ENCODE peak calls at places on chromosomes 12 and 14, in ten cellular contexts. X, W, Z, F, H, C, P, A, N and M are unnamed samples.

GRCh38 chr12:116642101-116642500 is 82.9 kb downstream of the MAP1LC3B2 start:
- DNase-seq in N (no peak), P (no peak), H (no peak), A (no peak), Z (no peak), X (no peak), C (no peak), F (no peak), W (no peak), M (no peak)

GRCh38 chr12:43338848-43339526 is 213.0 kb downstream of the ADAMTS20 start:
- DNase-seq in N (no peak), W (peak; percentile 63), F (peak; percentile 52), P (peak; percentile 76), C (no peak), A (peak; percentile 90), H (peak; percentile 77), Z (peak; percentile 74), X (no peak), M (peak; percentile 30)

GRCh38 chr12:16076553-16076952 is 165.4 kb downstream of the DERA start:
- DNase-seq in P (peak; percentile 58), X (no peak), F (peak; percentile 44), C (no peak), N (no peak), W (peak; percentile 72), H (no peak), A (peak; percentile 23), Z (peak; percentile 2), M (peak; percentile 52)

GRCh38 chr12:26338574-26339572 is 143.5 kb downstream of the SSPN start:
- DNase-seq in N (no peak), H (peak; percentile 84), Z (peak; percentile 28), A (no peak), P (no peak), W (no peak), X (no peak), C (no peak), F (no peak), M (no peak)

GRCh38 chr14:34199585-34199984 is 248.7 kb upstream of the EGLN3 start:
- DNase-seq in F (peak; percentile 43), A (no peak), W (no peak), P (no peak), N (no peak), X (no peak), C (no peak), H (peak; percentile 99), Z (peak; percentile 66), M (no peak)

GRCh38 chr14:61211476-61212262 is 69.5 kb downstream of the TMEM30B start:
- DNase-seq in H (no peak), F (no peak), W (no peak), P (no peak), Z (no peak), X (no peak), N (no peak), C (no peak), A (no peak), M (no peak)

GRCh38 chr12:69936214-69936731 is 111.2 kb downstream of the MYRFL start:
- DNase-seq in F (peak; percentile 81), C (no peak), Z (no peak), H (no peak), N (no peak), W (no peak), A (no peak), P (no peak), X (no peak), M (peak; percentile 65)

GRCh38 chr14:51236314-51236713 is 3.7 kb upstream of the TMX1 start:
- DNase-seq in X (no peak), P (no peak), H (peak; percentile 23), N (no peak), Z (peak; percentile 8), W (no peak), F (no peak), C (no peak), A (no peak), M (no peak)

GRCh38 chr14:70254476-70254961 is 65.8 kb upstream of the SLC8A3 start:
- DNase-seq in F (no peak), Z (peak; percentile 43), H (peak; percentile 40), P (peak; percentile 42), N (peak; percentile 32), X (no peak), W (peak; percentile 70), C (no peak), A (peak; percentile 80), M (peak; percentile 47)

GRCh38 chr12:89352492-89353187 is at the start of gene DUSP6:
- DNase-seq in Z (peak; percentile 98), F (peak; percentile 99), A (peak; percentile 97), C (peak; percentile 76), X (peak; percentile 75), W (peak; percentile 98), P (peak; percentile 98), N (peak; percentile 90), H (peak; percentile 99), M (peak; percentile 94)

GRCh38 chr14:105067969-105068301 is 2.7 kb upstream of the GPR132 start:
- DNase-seq in F (no peak), H (no peak), P (no peak), X (no peak), C (no peak), A (no peak), Z (no peak), W (no peak), N (no peak), M (no peak)

GRCh38 chr14:100062602-100063001 is 2.6 kb upstream of the EVL start:
- DNase-seq in N (no peak), P (no peak), F (no peak), A (no peak), H (no peak), C (no peak), Z (no peak), X (no peak), W (no peak), M (no peak)

GRCh38 chr12:129938089-129938488 is 34.3 kb upstream of the TMEM132D start:
- DNase-seq in P (no peak), C (no peak), H (no peak), Z (no peak), F (no peak), N (no peak), A (no peak), W (no peak), X (no peak), M (no peak)

GRCh38 chr14:37124617-37125016 is 47.8 kb downstream of the SLC25A21 start:
- DNase-seq in H (no peak), Z (no peak), F (no peak), W (peak; percentile 31), X (no peak), P (no peak), N (no peak), C (no peak), A (no peak), M (no peak)

GRCh38 chr14:99564256-99564902 is 39.6 kb downstream of the CCDC85C start:
- DNase-seq in Z (peak; percentile 91), F (no peak), N (peak; percentile 55), A (peak; percentile 82), W (no peak), H (peak; percentile 80), X (no peak), P (no peak), C (no peak), M (no peak)

GRCh38 chr12:69527506-69528272 is 57.5 kb downstream of the FRS2 start:
- DNase-seq in Z (peak; percentile 77), X (no peak), N (no peak), W (no peak), P (no peak), C (no peak), F (peak; percentile 92), A (no peak), H (peak; percentile 94), M (no peak)

GRCh38 chr14:88203289-88203688 is 119.8 kb downstream of the KCNK10 start:
- DNase-seq in X (no peak), Z (no peak), F (no peak), N (no peak), P (no peak), W (no peak), H (no peak), A (no peak), C (no peak), M (no peak)

GRCh38 chr14:22497671-22498093 is 91.3 kb downstream of the DAD1 start:
- DNase-seq in C (no peak), N (no peak), F (no peak), W (no peak), P (no peak), A (no peak), Z (no peak), X (no peak), H (no peak), M (no peak)

GRCh38 chr14:58428011-58428807 is 690 bp downstream of the KIAA0586 start:
- DNase-seq in C (no peak), Z (peak; percentile 77), P (peak; percentile 9), A (peak; percentile 26), X (no peak), F (peak; percentile 38), N (no peak), H (peak; percentile 62), W (peak; percentile 51), M (peak; percentile 21)

GRCh38 chr14:54622189-54622958 is 55.4 kb downstream of the SAMD4A start:
- DNase-seq in X (no peak), F (no peak), P (no peak), C (no peak), H (no peak), W (no peak), N (no peak), A (no peak), Z (no peak), M (no peak)

GRCh38 chr12:117363263-117363662 is 1.8 kb upstream of the NOS1 start:
- DNase-seq in W (no peak), Z (no peak), X (no peak), N (no peak), F (no peak), C (no peak), H (no peak), A (no peak), P (no peak), M (no peak)

GRCh38 chr14:89365071-89365801 is 51.8 kb downstream of the FOXN3 start:
- DNase-seq in P (peak; percentile 6), N (no peak), H (peak; percentile 33), Z (no peak), W (no peak), F (no peak), A (no peak), X (peak; percentile 35), C (peak; percentile 30), M (no peak)
- H3K4me3 ChIP-seq in P (peak overlapping the region; percentile 39), N (no peak overlapping the region), H (no peak overlapping the region), Z (no peak overlapping the region), W (no peak overlapping the region), F (no peak overlapping the region), A (no peak overlapping the region), X (peak overlapping the region; percentile 20), C (peak overlapping the region; percentile 50), M (no peak overlapping the region)

GRCh38 chr14:38210168-38210567 is 2.5 kb downstream of the SSTR1 start:
- DNase-seq in Z (no peak), X (no peak), W (no peak), F (no peak), H (peak; percentile 50), C (no peak), N (no peak), A (no peak), P (no peak), M (no peak)
- H3K27me3 ChIP-seq in Z (peaks cover 44% of the 10 kb centered on the region), X (peaks cover 33% of the 10 kb centered on the region), W (peaks cover 96% of the 10 kb centered on the region), F (no peaks in the 10 kb centered on the region), H (no peaks in the 10 kb centered on the region), C (peaks cover 21% of the 10 kb centered on the region), N (no peaks in the 10 kb centered on the region), A (peaks cover 93% of the 10 kb centered on the region), P (no peaks in the 10 kb centered on the region), M (peaks cover 77% of the 10 kb centered on the region)

GRCh38 chr12:57741413-57741789 is 2.9 kb upstream of the AGAP2 start:
- DNase-seq in X (no peak), N (no peak), H (no peak), F (no peak), W (no peak), P (no peak), Z (no peak), C (no peak), A (no peak), M (no peak)
- H3K4me3 ChIP-seq in X (peak overlapping the region; percentile 82), N (no peak overlapping the region), H (no peak overlapping the region), F (no peak overlapping the region), W (no peak overlapping the region), P (peak overlapping the region; percentile 80), Z (no peak overlapping the region), C (peak overlapping the region; percentile 85), A (no peak overlapping the region), M (no peak overlapping the region)

GRCh38 chr12:49332441-49332861 is 4.5 kb downstream of the C1QL4 start:
- DNase-seq in Z (no peak), A (no peak), P (no peak), H (no peak), X (no peak), F (no peak), N (no peak), C (no peak), W (no peak), M (no peak)
- H3K27me3 ChIP-seq in Z (peaks cover 39% of the 10 kb centered on the region), A (peaks cover 63% of the 10 kb centered on the region), P (peaks cover 14% of the 10 kb centered on the region), H (peaks cover 19% of the 10 kb centered on the region), X (peaks cover 36% of the 10 kb centered on the region), F (no peaks in the 10 kb centered on the region), N (peaks cover 21% of the 10 kb centered on the region), C (peaks cover 27% of the 10 kb centered on the region), W (peaks cover 57% of the 10 kb centered on the region), M (peaks cover 52% of the 10 kb centered on the region)